ENCODE peak calls at places on chromosomes 4 and X, in four cellular contexts. One of them, this sample, is unnamed.

GRCh38 chrX:117835034-117835433 is 281.6 kb downstream of the KLHL13 start:
- DNase-seq in activated naive CD4-positive, alpha-beta T cell treated with anti-CD3 and anti-CD28 coated beads, Interleukin-2, amount 10 ng/mL, durations not matched to agents 7 days and 5 days: no peak
- DNase-seq in NCI-H2029: no peak
- DNase-seq in GM19239: no peak
- DNase-seq in this sample: no peak

GRCh38 chr4:158769175-158769831 is 477 bp downstream of the FNIP2 start:
- DNase-seq in GM19239: peak; percentile 36
- DNase-seq in activated naive CD4-positive, alpha-beta T cell treated with anti-CD3 and anti-CD28 coated beads, Interleukin-2, amount 10 ng/mL, durations not matched to agents 7 days and 5 days: peak; percentile 66
- DNase-seq in NCI-H2029: no peak
- DNase-seq in this sample: no peak

GRCh38 chr4:6336166-6336565 is 66.5 kb downstream of the WFS1 start:
- DNase-seq in GM19239: no peak
- DNase-seq in activated naive CD4-positive, alpha-beta T cell treated with anti-CD3 and anti-CD28 coated beads, Interleukin-2, amount 10 ng/mL, durations not matched to agents 7 days and 5 days: no peak
- DNase-seq in NCI-H2029: no peak
- DNase-seq in this sample: no peak

GRCh38 chr4:113711883-113712662 is 49.5 kb downstream of the CAMK2D start:
- DNase-seq in NCI-H2029: no peak
- DNase-seq in GM19239: no peak
- DNase-seq in activated naive CD4-positive, alpha-beta T cell treated with anti-CD3 and anti-CD28 coated beads, Interleukin-2, amount 10 ng/mL, durations not matched to agents 7 days and 5 days: no peak
- DNase-seq in this sample: no peak

GRCh38 chrX:21975827-21976226 is 35.3 kb downstream of the SMS start:
- DNase-seq in activated naive CD4-positive, alpha-beta T cell treated with anti-CD3 and anti-CD28 coated beads, Interleukin-2, amount 10 ng/mL, durations not matched to agents 7 days and 5 days: no peak
- DNase-seq in GM19239: no peak
- DNase-seq in NCI-H2029: no peak
- DNase-seq in this sample: no peak

GRCh38 chrX:144586756-144587155 is 660.5 kb upstream of the SPANXN1 start:
- DNase-seq in activated naive CD4-positive, alpha-beta T cell treated with anti-CD3 and anti-CD28 coated beads, Interleukin-2, amount 10 ng/mL, durations not matched to agents 7 days and 5 days: no peak
- DNase-seq in NCI-H2029: no peak
- DNase-seq in GM19239: no peak
- DNase-seq in this sample: peak; percentile 28

GRCh38 chr4:183098080-183098722 is 856 bp upstream of the WWC2 start:
- DNase-seq in activated naive CD4-positive, alpha-beta T cell treated with anti-CD3 and anti-CD28 coated beads, Interleukin-2, amount 10 ng/mL, durations not matched to agents 7 days and 5 days: peak; percentile 43
- DNase-seq in NCI-H2029: no peak
- DNase-seq in GM19239: no peak
- DNase-seq in this sample: no peak

GRCh38 chr4:158025131-158025530 is 147.7 kb downstream of the GASK1B start:
- DNase-seq in NCI-H2029: no peak
- DNase-seq in GM19239: no peak
- DNase-seq in activated naive CD4-positive, alpha-beta T cell treated with anti-CD3 and anti-CD28 coated beads, Interleukin-2, amount 10 ng/mL, durations not matched to agents 7 days and 5 days: no peak
- DNase-seq in this sample: no peak

GRCh38 chr4:1375761-1376322 is 28.8 kb downstream of the UVSSA start:
- DNase-seq in NCI-H2029: no peak
- DNase-seq in GM19239: no peak
- DNase-seq in activated naive CD4-positive, alpha-beta T cell treated with anti-CD3 and anti-CD28 coated beads, Interleukin-2, amount 10 ng/mL, durations not matched to agents 7 days and 5 days: no peak
- DNase-seq in this sample: no peak

GRCh38 chrX:17860811-17861495 is at the start of gene RAI2:
- DNase-seq in GM19239: no peak
- DNase-seq in activated naive CD4-positive, alpha-beta T cell treated with anti-CD3 and anti-CD28 coated beads, Interleukin-2, amount 10 ng/mL, durations not matched to agents 7 days and 5 days: peak; percentile 29
- DNase-seq in NCI-H2029: no peak
- DNase-seq in this sample: no peak

GRCh38 chr4:169109276-169109675 is 99.2 kb upstream of the CBR4 start:
- DNase-seq in NCI-H2029: no peak
- DNase-seq in activated naive CD4-positive, alpha-beta T cell treated with anti-CD3 and anti-CD28 coated beads, Interleukin-2, amount 10 ng/mL, durations not matched to agents 7 days and 5 days: no peak
- DNase-seq in GM19239: no peak
- DNase-seq in this sample: no peak

GRCh38 chr4:1974836-1975235 is 33.9 kb downstream of the NELFA start:
- DNase-seq in activated naive CD4-positive, alpha-beta T cell treated with anti-CD3 and anti-CD28 coated beads, Interleukin-2, amount 10 ng/mL, durations not matched to agents 7 days and 5 days: peak; percentile 19
- DNase-seq in NCI-H2029: no peak
- DNase-seq in GM19239: no peak
- DNase-seq in this sample: no peak

GRCh38 chrX:55521687-55522086 is 32.0 kb upstream of the USP51 start:
- DNase-seq in GM19239: no peak
- DNase-seq in activated naive CD4-positive, alpha-beta T cell treated with anti-CD3 and anti-CD28 coated beads, Interleukin-2, amount 10 ng/mL, durations not matched to agents 7 days and 5 days: no peak
- DNase-seq in NCI-H2029: no peak
- DNase-seq in this sample: no peak

GRCh38 chrX:136909119-136909705 is 28.7 kb upstream of the RBMX start:
- DNase-seq in GM19239: peak; percentile 53
- DNase-seq in NCI-H2029: peak; percentile 48
- DNase-seq in activated naive CD4-positive, alpha-beta T cell treated with anti-CD3 and anti-CD28 coated beads, Interleukin-2, amount 10 ng/mL, durations not matched to agents 7 days and 5 days: peak; percentile 81
- DNase-seq in this sample: peak; percentile 61

GRCh38 chr4:169115897-169116254 is 105.8 kb upstream of the CBR4 start:
- DNase-seq in activated naive CD4-positive, alpha-beta T cell treated with anti-CD3 and anti-CD28 coated beads, Interleukin-2, amount 10 ng/mL, durations not matched to agents 7 days and 5 days: no peak
- DNase-seq in GM19239: no peak
- DNase-seq in NCI-H2029: peak; percentile 53
- DNase-seq in this sample: no peak

This sample was measured in DMS153.